ENCODE peak calls at places on chromosomes 16 and 17, in six cellular contexts. R, V, G, T, K and Q are unnamed samples.

GRCh38 chr17:67245694-67246397 is 850 bp upstream of the HELZ start:
- DNase-seq in R (no peak), V (peak; percentile 44), G (no peak), T (no peak), K (peak; percentile 30), Q (peak; percentile 51)

GRCh38 chr16:59973966-59974365 is 1239.8 kb upstream of the GOT2 start:
- DNase-seq in R (no peak), V (no peak), G (no peak), T (peak; percentile 67), K (no peak), Q (no peak)

GRCh38 chr17:3448059-3448630 is 14.5 kb upstream of the OR1E2 start:
- DNase-seq in R (no peak), V (no peak), G (no peak), T (no peak), K (no peak), Q (no peak)

GRCh38 chr16:55478827-55479559 is at the start of gene MMP2:
- DNase-seq in R (peak; percentile 61), V (no peak), G (no peak), T (peak; percentile 33), K (no peak), Q (no peak)

GRCh38 chr17:63125987-63126386 is 160.0 kb downstream of the TANC2 start:
- DNase-seq in R (no peak), V (no peak), G (no peak), T (no peak), K (no peak), Q (no peak)

GRCh38 chr16:35319536-35320192 is 1860.3 kb downstream of the TP53TG3F start:
- DNase-seq in R (no peak), V (no peak), G (no peak), T (no peak), K (no peak), Q (no peak)

GRCh38 chr16:1858189-1858588 is 13.8 kb downstream of the MEIOB start:
- DNase-seq in R (no peak), V (no peak), G (no peak), T (no peak), K (no peak), Q (no peak)

GRCh38 chr17:67573987-67574657 is 143.6 kb upstream of the NOL11 start:
- DNase-seq in R (no peak), V (no peak), G (no peak), T (no peak), K (no peak), Q (no peak)

GRCh38 chr16:4911831-4912422 is 25.0 kb downstream of the PPL start:
- DNase-seq in R (no peak), V (no peak), G (peak; percentile 10), T (no peak), K (no peak), Q (no peak)

GRCh38 chr17:1997587-1998425 is 27.3 kb downstream of the RTN4RL1 start:
- DNase-seq in R (no peak), V (no peak), G (no peak), T (no peak), K (no peak), Q (no peak)

GRCh38 chr16:47431960-47432359 is 28.9 kb downstream of the ITFG1 start:
- DNase-seq in R (no peak), V (no peak), G (no peak), T (peak; percentile 2), K (no peak), Q (no peak)

GRCh38 chr17:79147791-79148506 is 73.3 kb downstream of the ENGASE start:
- DNase-seq in R (no peak), V (no peak), G (no peak), T (no peak), K (no peak), Q (no peak)